ENCODE peak calls at places on chromosomes 7 and 10, in nine cellular contexts. L, S, R, U, A, M, K, B and Q are unnamed samples.

GRCh38 chr10:33291053-33291592 is 43.3 kb downstream of the NRP1 start:
- DNase-seq in L (no peak), S (no peak), R (no peak), U (no peak), A (peak), M (no peak), K (no peak), B (no peak), Q (no peak)

GRCh38 chr7:31856366-31856765 is 169.4 kb downstream of the PPP1R17 start:
- DNase-seq in L (no peak), S (no peak), R (no peak), U (no peak), A (no peak), M (no peak), K (no peak), B (no peak), Q (no peak)

GRCh38 chr10:96272256-96272985 is 1.1 kb upstream of the BLNK start:
- DNase-seq in L (no peak), S (no peak), R (no peak), U (no peak), A (no peak), M (no peak), K (peak), B (no peak), Q (no peak)

GRCh38 chr10:61939575-61940301 is 38.2 kb downstream of the ARID5B start:
- DNase-seq in L (no peak), S (no peak), R (no peak), U (no peak), A (peak), M (no peak), K (no peak), B (no peak), Q (no peak)

GRCh38 chr10:106959521-106959920 is 205.0 kb downstream of the SORCS1 start:
- DNase-seq in L (no peak), S (no peak), R (no peak), U (no peak), A (no peak), M (no peak), K (no peak), B (no peak), Q (no peak)

GRCh38 chr7:124655990-124656389 is 109.6 kb downstream of the GPR37 start:
- DNase-seq in L (no peak), S (no peak), R (no peak), U (no peak), A (no peak), M (no peak), K (no peak), B (no peak), Q (no peak)

GRCh38 chr7:93921607-93922446 is at the start of gene GNG11:
- DNase-seq in L (peak), S (peak), R (no peak), U (no peak), A (peak), M (peak), K (peak), B (peak), Q (peak)

GRCh38 chr10:101716891-101717659 is 22.1 kb upstream of the FBXW4 start:
- DNase-seq in L (no peak), S (no peak), R (no peak), U (no peak), A (peak), M (no peak), K (no peak), B (no peak), Q (no peak)

GRCh38 chr7:28865494-28866257 is 92.5 kb downstream of the TRIL start:
- DNase-seq in L (no peak), S (no peak), R (no peak), U (no peak), A (no peak), M (no peak), K (no peak), B (no peak), Q (no peak)

GRCh38 chr7:35555934-35556333 is 139.0 kb downstream of the HERPUD2 start:
- DNase-seq in L (no peak), S (no peak), R (no peak), U (no peak), A (peak), M (no peak), K (no peak), B (no peak), Q (no peak)

GRCh38 chr7:1362301-1362700 is 97.0 kb downstream of the MICALL2 start:
- DNase-seq in L (no peak), S (no peak), R (no peak), U (no peak), A (no peak), M (no peak), K (no peak), B (no peak), Q (no peak)

GRCh38 chr7:32158076-32158475 is 87.9 kb upstream of the PDE1C start:
- DNase-seq in L (no peak), S (no peak), R (no peak), U (no peak), A (no peak), M (no peak), K (no peak), B (no peak), Q (no peak)

GRCh38 chr7:158284121-158284520 is 303.5 kb downstream of the PTPRN2 start:
- DNase-seq in L (no peak), S (no peak), R (no peak), U (no peak), A (no peak), M (peak), K (no peak), B (no peak), Q (no peak)

GRCh38 chr10:28581916-28582315 is 49.0 kb downstream of the WAC start:
- DNase-seq in L (no peak), S (no peak), R (no peak), U (no peak), A (no peak), M (no peak), K (no peak), B (no peak), Q (no peak)

GRCh38 chr7:84263106-84263505 is 68.5 kb upstream of the SEMA3A start:
- DNase-seq in L (no peak), S (no peak), R (no peak), U (no peak), A (no peak), M (no peak), K (no peak), B (no peak), Q (no peak)

GRCh38 chr7:94067047-94067446 is 62.9 kb upstream of the BET1 start:
- DNase-seq in L (no peak), S (no peak), R (no peak), U (no peak), A (peak), M (no peak), K (no peak), B (no peak), Q (no peak)

GRCh38 chr7:129502708-129503685 is 666 bp downstream of the SMKR1 start:
- DNase-seq in L (no peak), S (peak), R (no peak), U (no peak), A (no peak), M (peak), K (no peak), B (no peak), Q (no peak)

GRCh38 chr7:64312826-64313225 is 935 bp upstream of the ZNF736 start:
- DNase-seq in L (peak), S (no peak), R (no peak), U (no peak), A (no peak), M (no peak), K (peak), B (no peak), Q (no peak)

GRCh38 chr7:54811016-54811924 is 52.3 kb upstream of the SEC61G start:
- DNase-seq in L (no peak), S (no peak), R (no peak), U (no peak), A (peak), M (no peak), K (no peak), B (no peak), Q (no peak)

GRCh38 chr10:51679841-51680240 is 19.6 kb downstream of the CSTF2T start:
- DNase-seq in L (no peak), S (no peak), R (no peak), U (no peak), A (no peak), M (no peak), K (no peak), B (no peak), Q (no peak)

GRCh38 chr7:97004931-97005763 is at the start of gene DLX6:
- DNase-seq in L (no peak), S (peak), R (no peak), U (peak), A (peak), M (peak), K (no peak), B (no peak), Q (no peak)

GRCh38 chr7:74304550-74304949 is 15.3 kb downstream of the CLIP2 start:
- DNase-seq in L (no peak), S (no peak), R (no peak), U (no peak), A (no peak), M (no peak), K (no peak), B (no peak), Q (no peak)

GRCh38 chr10:3848005-3848767 is 63.2 kb upstream of the KLF6 start:
- DNase-seq in L (no peak), S (no peak), R (no peak), U (no peak), A (peak), M (no peak), K (no peak), B (no peak), Q (no peak)

DNA sequence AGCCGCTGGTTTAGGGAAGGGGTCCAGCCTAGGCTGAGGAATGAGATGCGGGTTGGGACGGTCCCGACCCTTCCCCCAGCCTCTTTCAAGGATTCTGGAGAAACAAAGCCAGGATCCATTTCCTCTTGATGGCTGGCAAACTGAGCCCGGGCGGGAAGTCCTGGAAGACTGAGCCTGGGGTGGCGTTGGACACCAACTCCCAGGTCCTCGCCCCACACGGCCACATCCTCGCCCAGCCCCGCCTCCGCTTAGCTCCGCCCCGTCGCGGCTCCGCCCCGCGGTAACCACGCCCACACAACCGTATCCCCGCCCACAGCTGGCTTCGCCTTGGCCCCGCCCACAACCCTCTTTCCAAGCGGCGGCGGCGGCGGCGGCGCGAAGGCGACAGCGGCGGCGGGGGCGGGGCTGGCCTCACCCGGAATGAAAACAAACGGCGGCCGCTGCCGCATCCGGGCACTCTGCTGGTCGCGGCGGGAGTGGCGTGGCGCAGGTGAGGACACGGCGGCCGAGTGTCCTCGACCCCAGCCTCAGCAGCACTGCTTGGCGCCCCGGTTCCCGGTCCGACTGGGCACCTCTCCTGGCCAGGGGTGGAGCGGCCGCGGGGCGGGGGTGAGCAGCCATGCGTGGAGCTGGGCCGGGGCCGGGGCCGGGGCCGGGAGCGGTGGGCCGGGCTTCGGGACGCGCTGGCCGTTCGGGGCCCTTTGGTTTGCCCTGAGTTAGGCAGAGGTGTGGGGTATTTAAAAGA is at the start of gene NUB1:
- DNase-seq in L (peak), S (peak), R (no peak), U (peak), A (peak), M (peak), K (peak), B (peak), Q (peak)
- TF ChIP-seq CTCF in L (no peak), S (no peak), R (no peak), U (no peak), A (no peak), M (no peak), K (no peak), B (no peak), Q (peak)

DNA sequence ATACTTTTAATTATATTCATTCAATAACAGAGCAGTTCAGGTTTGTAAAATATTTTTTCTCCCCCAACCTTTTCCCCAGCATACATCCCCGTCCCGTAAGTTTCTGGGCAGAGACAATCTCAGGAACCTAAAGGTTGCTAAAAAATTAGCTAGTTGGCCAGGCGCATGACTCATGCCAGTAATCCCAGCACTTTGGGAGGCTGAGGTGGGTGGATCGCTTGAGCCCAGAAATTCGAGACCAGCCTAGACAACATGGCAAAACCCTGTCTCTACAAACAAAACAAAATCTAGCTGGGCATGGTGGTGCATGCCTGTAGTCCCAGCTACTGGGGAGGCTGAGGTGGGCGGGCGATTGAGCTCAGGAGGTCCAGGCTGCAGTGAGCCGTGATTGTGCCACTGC is 40.2 kb downstream of the TCF7L2 start:
- DNase-seq in L (no peak), S (no peak), R (no peak), U (no peak), A (peak), M (no peak), K (no peak), B (no peak), Q (no peak)
- TF ChIP-seq CTCF in L (no peak), S (no peak), R (no peak), U (no peak), A (no peak), M (no peak), K (no peak), B (no peak), Q (no peak)

DNA sequence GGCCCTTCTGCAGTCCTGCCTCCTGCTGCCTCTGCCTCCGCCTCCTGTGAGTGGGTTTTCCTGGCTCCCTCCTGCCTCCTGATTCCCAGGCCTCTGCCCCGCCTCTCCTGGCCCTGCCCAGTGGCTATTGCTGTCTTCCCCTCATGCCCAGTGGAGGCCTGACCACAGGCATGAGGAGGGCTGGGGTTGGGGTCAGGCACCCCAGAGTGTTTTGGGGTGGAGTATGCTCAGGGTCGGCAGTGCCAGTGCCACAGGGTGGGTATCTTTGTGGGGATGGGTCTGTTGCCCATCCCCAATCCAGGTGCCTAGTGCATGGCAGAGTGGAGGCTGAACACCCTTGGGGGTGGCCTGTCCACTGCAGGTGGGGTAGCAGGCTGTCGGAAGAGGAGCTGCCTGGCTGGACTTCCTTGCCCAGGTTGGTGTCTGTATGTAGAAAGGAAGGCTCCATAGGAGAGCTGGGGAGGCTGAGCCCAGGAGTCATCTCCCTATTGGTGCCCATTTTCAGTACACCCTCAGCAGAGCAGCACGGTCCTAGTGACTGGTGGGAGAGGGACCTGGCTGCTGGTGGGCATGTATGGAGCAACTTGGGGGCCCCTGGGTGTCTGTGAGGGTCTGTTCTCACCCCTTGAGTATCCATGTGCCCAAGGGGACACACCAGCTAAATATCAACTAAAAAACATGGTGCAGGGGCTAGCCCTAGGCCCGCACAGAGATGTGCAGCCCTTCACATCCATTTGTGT is 62.2 kb downstream of the ARHGAP22 start:
- DNase-seq in L (no peak), S (no peak), R (no peak), U (no peak), A (no peak), M (peak), K (peak), B (no peak), Q (no peak)
- TF ChIP-seq CTCF in L (no peak), S (no peak), R (no peak), U (no peak), A (no peak), M (no peak), K (no peak), B (no peak), Q (no peak)

GRCh38 chr10:92142512-92142911 is 148.4 kb downstream of the CPEB3 start:
- DNase-seq in L (no peak), S (no peak), R (no peak), U (no peak), A (no peak), M (no peak), K (no peak), B (no peak), Q (no peak)
- TF ChIP-seq CTCF in L (no peak), S (no peak), R (no peak), U (peak), A (peak), M (peak), K (no peak), B (no peak), Q (peak)

DNA sequence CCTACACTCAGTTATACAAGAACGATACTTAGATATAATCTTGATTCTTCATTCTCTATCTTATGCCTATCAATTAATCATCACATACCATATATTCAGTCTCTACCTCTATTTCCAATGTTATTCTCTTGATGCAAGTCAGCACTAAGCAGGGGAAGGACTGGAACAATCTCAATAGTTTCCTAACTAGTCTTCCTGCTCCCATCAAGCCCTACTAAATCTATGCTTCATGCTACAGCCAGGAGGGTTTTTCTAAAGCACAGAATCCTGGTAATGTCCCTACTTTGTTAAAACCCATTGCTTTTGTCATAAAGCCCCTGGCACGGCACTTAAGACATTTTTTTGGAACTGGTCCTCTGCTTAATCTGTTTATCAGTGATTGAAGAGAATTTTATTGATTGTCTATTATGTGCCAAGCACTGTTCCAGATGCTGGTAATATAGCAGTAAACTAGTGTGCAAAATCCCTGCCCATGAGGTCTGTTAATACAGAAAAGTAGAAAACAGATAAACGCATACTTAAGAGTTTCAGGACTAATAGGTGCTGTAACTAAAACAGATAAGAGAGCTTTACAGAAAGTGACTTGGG is 323.3 kb upstream of the LRRN3 start:
- DNase-seq in L (no peak), S (no peak), R (no peak), U (no peak), A (no peak), M (no peak), K (no peak), B (no peak), Q (no peak)
- TF ChIP-seq CTCF in L (no peak), S (no peak), R (no peak), U (no peak), A (no peak), M (no peak), K (no peak), B (no peak), Q (no peak)